ENCODE peak calls at places on chromosomes 1 and 21, in six cellular contexts. R is ovary, T is MM.1S, H is endodermal cell, K is mesenchymal stem cell, L is kidney glomerular epithelial cell. S is an unnamed sample.

GRCh38 chr1:12402844-12403243 is 173.0 kb downstream of the VPS13D start:
- DNase-seq in R (no peak), T (no peak), H (no peak), K (no peak), L (no peak), S (no peak)

GRCh38 chr1:42860339-42861013 is 14.1 kb downstream of the ZNF691 start:
- DNase-seq in R (no peak), T (no peak), H (peak), K (no peak), L (no peak), S (no peak)

GRCh38 chr1:98422821-98423220 is 238.7 kb upstream of the SNX7 start:
- DNase-seq in R (no peak), T (no peak), H (no peak), K (no peak), L (no peak), S (no peak)

GRCh38 chr1:208318150-208318734 is 74.1 kb upstream of the PLXNA2 start:
- DNase-seq in R (no peak), T (no peak), H (no peak), K (no peak), L (no peak), S (no peak)

GRCh38 chr1:94634977-94635416 is 93.4 kb upstream of the F3 start:
- DNase-seq in R (no peak), T (no peak), H (no peak), K (no peak), L (no peak), S (no peak)

GRCh38 chr1:8040586-8040985 is 14.5 kb upstream of the ERRFI1 start:
- DNase-seq in R (no peak), T (no peak), H (no peak), K (peak), L (peak), S (peak)

GRCh38 chr1:117512728-117513321 is 93.0 kb upstream of the TENT5C start:
- DNase-seq in R (no peak), T (peak), H (no peak), K (peak), L (peak), S (peak)

GRCh38 chr1:246153796-246154212 is 353.3 kb downstream of the SMYD3 start:
- DNase-seq in R (no peak), T (no peak), H (no peak), K (peak), L (no peak), S (no peak)

GRCh38 chr1:213443415-213443814 is 392.4 kb downstream of the RPS6KC1 start:
- DNase-seq in R (no peak), T (no peak), H (peak), K (no peak), L (no peak), S (no peak)

GRCh38 chr21:41647806-41648561 is 118.9 kb downstream of the RIPK4 start:
- DNase-seq in R (no peak), T (no peak), H (no peak), K (no peak), L (no peak), S (no peak)

GRCh38 chr1:224523676-224524075 is 89.1 kb upstream of the WDR26 start:
- DNase-seq in R (no peak), T (no peak), H (no peak), K (no peak), L (peak), S (no peak)

GRCh38 chr1:7424352-7424890 is 346.7 kb upstream of the VAMP3 start:
- DNase-seq in R (no peak), T (no peak), H (no peak), K (no peak), L (no peak), S (no peak)

GRCh38 chr21:45406801-45407628 is 2.0 kb downstream of the COL18A1 start:
- DNase-seq in R (peak), T (no peak), H (peak), K (peak), L (peak), S (no peak)

GRCh38 chr1:40247655-40248054 is at the start of gene TMCO2:
- DNase-seq in R (no peak), T (no peak), H (no peak), K (no peak), L (no peak), S (no peak)

GRCh38 chr1:165383067-165383466 is 26.6 kb upstream of the LMX1A start:
- DNase-seq in R (peak), T (no peak), H (no peak), K (no peak), L (no peak), S (peak)

GRCh38 chr1:191959856-191960255 is 198.4 kb upstream of the RGS18 start:
- DNase-seq in R (no peak), T (no peak), H (no peak), K (no peak), L (no peak), S (no peak)

GRCh38 chr1:235946570-235946981 is 79.9 kb upstream of the LYST start:
- DNase-seq in R (no peak), T (no peak), H (no peak), K (peak), L (no peak), S (peak)

GRCh38 chr1:209246660-209247059 is 336.9 kb upstream of the CAMK1G start:
- DNase-seq in R (no peak), T (no peak), H (no peak), K (no peak), L (no peak), S (peak)

GRCh38 chr1:20411196-20411980 is 74.6 kb downstream of the CAMK2N1 start:
- DNase-seq in R (no peak), T (no peak), H (peak), K (peak), L (peak), S (peak)

GRCh38 chr21:36994501-36995189 is 11.9 kb upstream of the RIPPLY3 start:
- DNase-seq in R (no peak), T (no peak), H (peak), K (no peak), L (no peak), S (no peak)

GRCh38 chr1:160032165-160032827 is 506 bp upstream of the PIGM start:
- DNase-seq in R (no peak), T (no peak), H (no peak), K (no peak), L (peak), S (no peak)

GRCh38 chr1:223323491-223324484 is 40.2 kb downstream of the SUSD4 start:
- DNase-seq in R (no peak), T (no peak), H (no peak), K (no peak), L (no peak), S (no peak)